ENCODE peak calls at places on chromosomes 3 and 15, in six cellular contexts. F, Z, I, E, X and H are unnamed samples.
A peak's percentile ranks its signal among the peaks of the same experiment; 100 is the strongest.

GRCh38 chr3:5056005-5056391 is 66.1 kb upstream of the ARL8B start:
- DNase-seq in X (no peak), Z (no peak), F (no peak), I (no peak), E (no peak), H (no peak)

GRCh38 chr15:40486066-40486770 is 15.4 kb downstream of the CHST14 start:
- DNase-seq in Z (no peak), X (no peak), E (no peak), F (no peak), I (no peak), H (no peak)

GRCh38 chr3:188689101-188689574 is 482.6 kb upstream of the TPRG1 start:
- DNase-seq in F (peak; percentile 33), E (no peak), Z (peak; percentile 87), I (no peak), X (no peak), H (no peak)

GRCh38 chr3:55490194-55490913 is 3.2 kb upstream of the WNT5A start:
- DNase-seq in E (no peak), X (no peak), F (no peak), I (no peak), Z (no peak), H (peak; percentile 31)

GRCh38 chr3:12705981-12706380 is 42.1 kb upstream of the RAF1 start:
- DNase-seq in Z (peak; percentile 85), I (no peak), X (no peak), F (no peak), E (no peak), H (no peak)

GRCh38 chr3:64053581-64053980 is 30.3 kb upstream of the PSMD6 start:
- DNase-seq in I (no peak), F (no peak), X (no peak), E (peak; percentile 27), Z (no peak), H (peak; percentile 46)

GRCh38 chr3:5022966-5023776 is 43.9 kb downstream of the BHLHE40 start:
- DNase-seq in I (peak; percentile 93), X (peak; percentile 93), Z (peak; percentile 99), E (peak; percentile 42), F (no peak), H (peak; percentile 78)

GRCh38 chr15:64383760-64384159 is 2.5 kb upstream of the PCLAF start:
- DNase-seq in E (no peak), F (no peak), I (no peak), Z (no peak), X (no peak), H (no peak)

GRCh38 chr3:30607032-30607833 is 832 bp downstream of the TGFBR2 start:
- DNase-seq in X (no peak), Z (no peak), I (no peak), F (peak; percentile 71), E (peak; percentile 89), H (peak; percentile 59)

GRCh38 chr3:14057701-14058100 is 67.0 kb downstream of the CHCHD4 start:
- DNase-seq in Z (no peak), X (no peak), E (no peak), F (no peak), I (no peak), H (no peak)

GRCh38 chr15:31437686-31438085 is 111.1 kb downstream of the KLF13 start:
- DNase-seq in I (no peak), X (no peak), F (no peak), Z (no peak), E (no peak), H (no peak)

GRCh38 chr3:17032407-17033034 is 147.8 kb downstream of the PLCL2 start:
- DNase-seq in X (peak; percentile 14), E (peak; percentile 61), Z (peak; percentile 67), I (no peak), F (no peak), H (peak; percentile 57)

GRCh38 chr15:63752075-63752684 is 81.6 kb downstream of the HERC1 start:
- DNase-seq in I (peak; percentile 51), Z (peak; percentile 69), E (peak; percentile 78), X (peak; percentile 52), F (no peak), H (peak; percentile 89)

GRCh38 chr3:30273304-30274072 is 332.9 kb upstream of the TGFBR2 start:
- DNase-seq in E (no peak), Z (peak; percentile 27), F (no peak), I (no peak), X (no peak), H (no peak)

GRCh38 chr3:28556195-28556594 is 207.6 kb upstream of the AZI2 start:
- DNase-seq in F (no peak), I (no peak), Z (no peak), E (no peak), X (no peak), H (no peak)

GRCh38 chr3:90091557-90091956 is 984.1 kb downstream of the EPHA3 start:
- DNase-seq in F (no peak), I (no peak), X (no peak), Z (peak; percentile 58), E (peak; percentile 67), H (peak; percentile 65)

GRCh38 chr15:39625856-39626255 is 45.0 kb downstream of the THBS1 start:
- DNase-seq in E (no peak), Z (peak; percentile 57), X (no peak), F (no peak), I (no peak), H (no peak)

GRCh38 chr3:136280961-136281360 is 30.8 kb downstream of the PCCB start:
- DNase-seq in E (peak; percentile 9), F (no peak), X (no peak), I (no peak), Z (no peak), H (no peak)

GRCh38 chr3:52106951-52107611 is 47.1 kb downstream of the POC1A start:
- DNase-seq in Z (no peak), X (no peak), I (no peak), E (no peak), F (no peak), H (no peak)

GRCh38 chr3:125128861-125129501 is 73.2 kb upstream of the HEG1 start:
- DNase-seq in X (no peak), Z (peak; percentile 96), I (no peak), F (no peak), E (peak; percentile 48), H (no peak)

GRCh38 chr3:172869356-172869755 is 118.8 kb downstream of the ECT2 start:
- DNase-seq in F (no peak), E (no peak), I (no peak), X (no peak), Z (peak; percentile 25), H (peak; percentile 89)

GRCh38 chr3:128481438-128481942 is 11.5 kb downstream of the GATA2 start:
- DNase-seq in F (peak; percentile 36), Z (no peak), E (peak; percentile 30), X (no peak), I (no peak), H (peak; percentile 35)

GRCh38 chr3:126146034-126146433 is 34.4 kb downstream of the ALDH1L1 start:
- DNase-seq in E (no peak), I (no peak), Z (no peak), F (no peak), X (no peak), H (no peak)

GRCh38 chr3:38519000-38519399 is 22.9 kb downstream of the EXOG start:
- DNase-seq in E (no peak), I (no peak), Z (peak; percentile 37), F (no peak), X (no peak), H (no peak)

GRCh38 chr15:67066041-67067021 is 929 bp downstream of the SMAD3 start:
- DNase-seq in X (no peak), E (peak; percentile 69), I (no peak), Z (no peak), F (no peak), H (peak; percentile 69)